ENCODE peak calls at places on chromosomes 16 and 17, in eight cellular contexts. A, S, V, T, Q, J, D and W are unnamed samples.
A peak's percentile ranks its signal among the peaks of the same experiment; 100 is the strongest.

GRCh38 chr16:89732142-89732917 is 11.0 kb downstream of the ZNF276 start:
- DNase-seq in A (no peak), S (no peak), V (no peak), T (no peak), Q (no peak), J (no peak), D (no peak), W (no peak)

GRCh38 chr17:78789663-78790181 is 7.6 kb upstream of the CYTH1 start:
- DNase-seq in A (no peak), S (no peak), V (no peak), T (peak; percentile 90), Q (no peak), J (peak; percentile 46), D (peak; percentile 80), W (no peak)

GRCh38 chr17:34291721-34292348 is 6.3 kb downstream of the CCL11 start:
- DNase-seq in A (no peak), S (no peak), V (no peak), T (no peak), Q (no peak), J (no peak), D (no peak), W (no peak)

GRCh38 chr16:3842994-3843393 is 37.5 kb downstream of the CREBBP start:
- DNase-seq in A (no peak), S (no peak), V (no peak), T (no peak), Q (no peak), J (peak; percentile 56), D (no peak), W (no peak)

GRCh38 chr16:57519796-57520360 is 16.5 kb downstream of the CCDC102A start:
- DNase-seq in A (peak; percentile 85), S (peak; percentile 41), V (peak; percentile 88), T (peak; percentile 84), Q (peak; percentile 88), J (peak; percentile 94), D (peak; percentile 83), W (peak; percentile 92)

GRCh38 chr17:6212766-6213165 is 142.6 kb downstream of the WSCD1 start:
- DNase-seq in A (no peak), S (no peak), V (no peak), T (no peak), Q (no peak), J (no peak), D (no peak), W (no peak)

GRCh38 chr17:29838961-29839360 is 91.1 kb downstream of the SSH2 start:
- DNase-seq in A (no peak), S (no peak), V (peak; percentile 74), T (no peak), Q (no peak), J (peak; percentile 62), D (no peak), W (no peak)

GRCh38 chr16:660459-661183 is 7.3 kb upstream of the RHOT2 start:
- DNase-seq in A (peak; percentile 95), S (peak; percentile 53), V (peak; percentile 96), T (peak; percentile 97), Q (peak; percentile 97), J (peak; percentile 98), D (peak; percentile 91), W (peak; percentile 96)

GRCh38 chr16:27461483-27462171 is 59.7 kb downstream of the IL21R start:
- DNase-seq in A (no peak), S (no peak), V (no peak), T (no peak), Q (no peak), J (no peak), D (no peak), W (no peak)

GRCh38 chr16:55331648-55332185 is 7.7 kb downstream of the IRX6 start:
- DNase-seq in A (no peak), S (no peak), V (no peak), T (no peak), Q (no peak), J (no peak), D (no peak), W (no peak)

GRCh38 chr16:58022601-58023371 is 2.8 kb upstream of the MMP15 start:
- DNase-seq in A (no peak), S (no peak), V (peak; percentile 29), T (peak; percentile 87), Q (no peak), J (peak; percentile 78), D (peak; percentile 71), W (peak; percentile 86)

GRCh38 chr17:19347323-19348080 is 15.0 kb downstream of the B9D1 start:
- DNase-seq in A (no peak), S (no peak), V (no peak), T (no peak), Q (no peak), J (no peak), D (no peak), W (no peak)

GRCh38 chr17:19345067-19345460 is 17.5 kb downstream of the B9D1 start:
- DNase-seq in A (no peak), S (no peak), V (no peak), T (no peak), Q (no peak), J (no peak), D (no peak), W (no peak)

GRCh38 chr17:19344311-19345066 is 18.0 kb downstream of the B9D1 start:
- DNase-seq in A (no peak), S (no peak), V (no peak), T (no peak), Q (no peak), J (no peak), D (no peak), W (peak; percentile 15)

GRCh38 chr17:19346351-19347255 is 15.9 kb downstream of the B9D1 start:
- DNase-seq in A (peak; percentile 74), S (peak; percentile 23), V (no peak), T (peak; percentile 61), Q (no peak), J (no peak), D (peak; percentile 42), W (no peak)

DNA sequence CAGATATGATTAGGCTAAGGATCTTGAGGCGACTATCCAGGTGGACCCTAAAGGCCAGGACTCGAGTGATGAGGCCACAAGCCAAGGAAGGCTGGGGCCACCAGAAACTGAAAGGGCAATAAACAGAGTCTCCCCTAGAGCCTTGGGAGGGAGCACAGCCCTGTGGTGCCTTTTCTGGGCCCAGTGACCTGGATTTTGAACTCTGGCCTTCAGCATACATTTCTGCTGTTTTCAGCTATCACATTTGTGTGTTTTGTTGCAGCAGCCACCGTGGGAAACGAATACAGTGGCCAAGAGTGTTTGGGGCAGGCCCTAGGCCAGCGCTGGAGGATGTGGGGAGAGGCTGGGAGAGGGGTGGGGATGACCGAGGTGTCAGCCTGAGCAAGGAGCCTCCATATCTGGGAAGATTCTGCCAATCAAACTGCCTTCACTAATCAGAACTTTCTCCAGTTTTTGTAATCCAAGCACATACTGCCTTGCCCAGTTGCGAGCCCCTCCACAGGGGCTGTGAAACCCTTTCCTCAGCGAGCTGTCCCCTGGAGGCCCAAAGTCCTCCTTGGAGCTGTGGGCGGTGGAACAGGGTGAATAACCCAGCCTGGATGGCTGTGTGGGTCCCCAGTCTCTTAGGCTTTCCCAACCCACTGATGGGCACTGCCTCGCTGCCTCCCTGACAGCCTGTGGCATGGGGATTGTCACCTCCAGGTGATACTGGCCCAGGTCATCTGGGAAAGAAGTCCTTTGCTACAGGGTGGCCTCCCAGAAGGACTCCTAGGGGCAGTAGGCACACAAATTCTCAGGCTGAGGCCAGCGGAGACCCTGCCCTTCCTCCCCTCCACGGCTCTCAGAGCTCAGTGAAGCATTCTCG is 16.8 kb downstream of the B9D1 start:
- DNase-seq in A (no peak), S (no peak), V (no peak), T (no peak), Q (no peak), J (no peak), D (no peak), W (peak; percentile 18)
- TF ChIP-seq POLR2AphosphoS5 in A (no peak), S (no peak), V (no peak), T (no peak), Q (no peak), J (no peak), D (no peak), W (no peak)

GRCh38 chr16:30623558-30624283 is 13.5 kb upstream of the ZNF689 start:
- DNase-seq in A (peak; percentile 34), S (no peak), V (no peak), T (no peak), Q (no peak), J (no peak), D (no peak), W (no peak)

GRCh38 chr16:30633526-30633925 is 17.2 kb upstream of the PRR14 start:
- DNase-seq in A (no peak), S (no peak), V (no peak), T (no peak), Q (no peak), J (no peak), D (no peak), W (no peak)

GRCh38 chr16:30626230-30626629 is 16.0 kb upstream of the ZNF689 start:
- DNase-seq in A (no peak), S (no peak), V (no peak), T (no peak), Q (no peak), J (no peak), D (no peak), W (no peak)

DNA sequence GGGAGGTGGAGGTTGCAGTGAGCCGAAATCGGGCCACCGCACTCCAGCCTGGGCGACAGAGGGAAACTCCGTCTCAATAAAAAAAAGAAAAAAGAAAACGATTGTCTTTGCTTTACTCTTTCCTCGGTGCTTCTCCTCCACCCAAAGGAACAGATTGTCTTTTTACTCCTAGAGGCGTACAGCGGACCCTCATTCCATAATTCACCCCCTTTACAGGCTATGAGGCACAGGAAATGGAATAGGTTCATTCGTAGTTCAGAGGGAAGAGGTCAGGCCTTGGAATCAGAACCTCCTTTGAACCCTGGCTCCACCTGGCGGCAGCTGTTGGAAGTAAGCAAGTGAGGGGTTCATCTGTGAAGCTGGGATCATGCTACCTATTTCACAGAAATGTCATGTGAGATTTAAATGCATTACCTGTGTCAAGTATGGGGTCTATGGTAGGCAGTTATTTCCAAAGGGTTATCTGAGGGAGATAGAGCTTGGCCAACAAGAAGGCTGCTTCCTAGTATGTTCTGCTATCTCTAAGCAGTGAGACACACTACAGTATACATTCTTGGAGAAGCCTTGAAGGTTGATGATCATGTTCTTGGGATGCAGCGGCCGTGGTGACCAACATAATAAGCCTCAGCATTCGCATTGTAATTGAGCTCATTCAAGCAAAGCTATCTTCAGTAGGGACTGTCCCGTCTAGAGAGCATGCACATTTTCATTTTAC is 18.6 kb upstream of the ZNF689 start:
- DNase-seq in A (peak; percentile 92), S (peak; percentile 70), V (peak; percentile 91), T (peak; percentile 91), Q (peak; percentile 51), J (peak; percentile 74), D (peak; percentile 93), W (no peak)
- TF ChIP-seq POLR2AphosphoS5 in A (no peak), S (no peak), V (no peak), T (peak; percentile 45), Q (no peak), J (no peak), D (no peak), W (no peak)

GRCh38 chr17:43360376-43360738 is 38.4 kb upstream of the ARL4D start:
- DNase-seq in A (no peak), S (no peak), V (no peak), T (peak; percentile 59), Q (no peak), J (peak; percentile 44), D (peak; percentile 72), W (no peak)
- TF ChIP-seq POLR2AphosphoS5 in A (no peak), S (no peak), V (no peak), T (peak; percentile 46), Q (no peak), J (no peak), D (peak; percentile 86), W (peak; percentile 43)

DNA sequence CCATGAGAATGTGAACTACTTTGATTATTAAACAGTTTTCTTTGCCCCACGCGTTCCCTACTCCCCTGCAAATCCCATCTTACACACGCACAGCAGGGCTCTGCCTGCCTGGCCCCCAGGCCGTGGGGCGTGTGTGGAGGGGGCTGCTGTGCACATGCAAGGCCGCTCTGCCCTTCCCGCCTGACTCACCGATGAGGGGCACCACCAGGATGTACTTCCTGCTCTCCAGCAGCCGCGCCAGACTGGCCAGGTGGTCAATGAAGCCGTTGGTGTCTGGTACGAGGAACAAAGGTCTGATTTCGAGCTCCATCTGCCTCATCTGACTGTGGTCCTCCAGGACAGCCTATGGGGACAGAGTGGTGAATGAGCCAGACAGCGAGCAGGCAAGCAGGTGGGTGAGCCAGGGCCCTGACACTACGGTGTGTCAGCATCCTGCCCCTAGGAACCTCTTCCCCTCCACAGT is 13.7 kb downstream of the HIC1 start:
- DNase-seq in A (no peak), S (no peak), V (no peak), T (no peak), Q (no peak), J (peak; percentile 70), D (no peak), W (no peak)
- TF ChIP-seq POLR2AphosphoS5 in A (no peak), S (no peak), V (no peak), T (no peak), Q (no peak), J (no peak), D (no peak), W (no peak)